ENCODE peak calls at places on chromosomes 7 and 10, in five cellular contexts. One of them, this sample, is unnamed.

GRCh38 chr10:122140941-122141623 is 130.0 kb upstream of the BTBD16 start:
- DNase-seq in right lobe of liver: no peak
- DNase-seq in AG04450: peak
- DNase-seq in psoas muscle: peak
- DNase-seq in mammary epithelial cell: peak
- DNase-seq in this sample: peak

GRCh38 chr10:21171936-21172773 is 275.0 kb upstream of the NEBL start:
- DNase-seq in right lobe of liver: no peak
- DNase-seq in AG04450: no peak
- DNase-seq in psoas muscle: no peak
- DNase-seq in mammary epithelial cell: no peak
- DNase-seq in this sample: no peak

GRCh38 chr7:114439581-114439980 is 25.0 kb downstream of the FOXP2 start:
- DNase-seq in right lobe of liver: no peak
- DNase-seq in AG04450: no peak
- DNase-seq in psoas muscle: no peak
- DNase-seq in mammary epithelial cell: no peak
- DNase-seq in this sample: no peak

GRCh38 chr10:101136007-101136707 is 5.1 kb downstream of the TLX1 start:
- DNase-seq in right lobe of liver: no peak
- DNase-seq in AG04450: no peak
- DNase-seq in psoas muscle: no peak
- DNase-seq in mammary epithelial cell: no peak
- DNase-seq in this sample: no peak

GRCh38 chr10:35005868-35006267 is 84.3 kb downstream of the CUL2 start:
- DNase-seq in right lobe of liver: no peak
- DNase-seq in AG04450: peak
- DNase-seq in psoas muscle: no peak
- DNase-seq in mammary epithelial cell: peak
- DNase-seq in this sample: peak

GRCh38 chr7:13560441-13560840 is 429.0 kb downstream of the ETV1 start:
- DNase-seq in right lobe of liver: no peak
- DNase-seq in AG04450: peak
- DNase-seq in psoas muscle: no peak
- DNase-seq in mammary epithelial cell: peak
- DNase-seq in this sample: no peak

GRCh38 chr7:112202819-112203218 is 3.4 kb downstream of the DOCK4 start:
- DNase-seq in right lobe of liver: peak
- DNase-seq in AG04450: no peak
- DNase-seq in psoas muscle: peak
- DNase-seq in mammary epithelial cell: no peak
- DNase-seq in this sample: no peak

GRCh38 chr10:80529604-80530003 is 8.1 kb upstream of the SH2D4B start:
- DNase-seq in right lobe of liver: no peak
- DNase-seq in AG04450: no peak
- DNase-seq in psoas muscle: peak
- DNase-seq in mammary epithelial cell: no peak
- DNase-seq in this sample: no peak

GRCh38 chr10:60334991-60335390 is 54.7 kb downstream of the ANK3 start:
- DNase-seq in right lobe of liver: no peak
- DNase-seq in AG04450: no peak
- DNase-seq in psoas muscle: no peak
- DNase-seq in mammary epithelial cell: no peak
- DNase-seq in this sample: no peak

GRCh38 chr10:470339-471003 is 219.0 kb downstream of the DIP2C start:
- DNase-seq in right lobe of liver: no peak
- DNase-seq in AG04450: no peak
- DNase-seq in psoas muscle: no peak
- DNase-seq in mammary epithelial cell: no peak
- DNase-seq in this sample: no peak

GRCh38 chr7:34373940-34374339 is 284.1 kb upstream of the NPSR1 start:
- DNase-seq in right lobe of liver: no peak
- DNase-seq in AG04450: no peak
- DNase-seq in psoas muscle: no peak
- DNase-seq in mammary epithelial cell: no peak
- DNase-seq in this sample: no peak

GRCh38 chr10:113566888-113567287 is 14.0 kb downstream of the HABP2 start:
- DNase-seq in right lobe of liver: no peak
- DNase-seq in AG04450: no peak
- DNase-seq in psoas muscle: no peak
- DNase-seq in mammary epithelial cell: no peak
- DNase-seq in this sample: no peak

GRCh38 chr10:31242902-31243301 is 76.1 kb upstream of the ZEB1 start:
- DNase-seq in right lobe of liver: no peak
- DNase-seq in AG04450: peak
- DNase-seq in psoas muscle: no peak
- DNase-seq in mammary epithelial cell: peak
- DNase-seq in this sample: peak

GRCh38 chr7:107803009-107803581 is at the start of gene SLC26A3:
- DNase-seq in right lobe of liver: no peak
- DNase-seq in AG04450: no peak
- DNase-seq in psoas muscle: no peak
- DNase-seq in mammary epithelial cell: no peak
- DNase-seq in this sample: no peak

GRCh38 chr7:27605689-27606269 is 56.9 kb downstream of the HIBADH start:
- DNase-seq in right lobe of liver: no peak
- DNase-seq in AG04450: no peak
- DNase-seq in psoas muscle: no peak
- DNase-seq in mammary epithelial cell: peak
- DNase-seq in this sample: peak

GRCh38 chr10:49700211-49700610 is 20.8 kb downstream of the C10orf53 start:
- DNase-seq in right lobe of liver: no peak
- DNase-seq in AG04450: no peak
- DNase-seq in psoas muscle: no peak
- DNase-seq in mammary epithelial cell: no peak
- DNase-seq in this sample: no peak

GRCh38 chr7:100632951-100633717 is 8.2 kb downstream of the TFR2 start:
- DNase-seq in right lobe of liver: no peak
- DNase-seq in AG04450: no peak
- DNase-seq in psoas muscle: peak
- DNase-seq in mammary epithelial cell: peak
- DNase-seq in this sample: peak

GRCh38 chr10:93859049-93859655 is 34.6 kb upstream of the SLC35G1 start:
- DNase-seq in right lobe of liver: no peak
- DNase-seq in AG04450: no peak
- DNase-seq in psoas muscle: no peak
- DNase-seq in mammary epithelial cell: no peak
- DNase-seq in this sample: peak

GRCh38 chr7:143256325-143256724 is 6.9 kb upstream of the GSTK1 start:
- DNase-seq in right lobe of liver: no peak
- DNase-seq in AG04450: no peak
- DNase-seq in psoas muscle: no peak
- DNase-seq in mammary epithelial cell: no peak
- DNase-seq in this sample: no peak
- TF ChIP-seq CTCF in right lobe of liver: peak
- TF ChIP-seq CTCF in AG04450: no peak
- TF ChIP-seq CTCF in psoas muscle: no peak
- TF ChIP-seq CTCF in mammary epithelial cell: peak
- TF ChIP-seq CTCF in this sample: no peak

GRCh38 chr10:69434169-69434568 is 17.1 kb upstream of the TSPAN15 start:
- DNase-seq in right lobe of liver: no peak
- DNase-seq in AG04450: no peak
- DNase-seq in psoas muscle: no peak
- DNase-seq in mammary epithelial cell: no peak
- DNase-seq in this sample: no peak
- H3K27ac ChIP-seq in right lobe of liver: no peak
- H3K27ac ChIP-seq in AG04450: no peak
- H3K27ac ChIP-seq in psoas muscle: no peak
- H3K27ac ChIP-seq in mammary epithelial cell: no peak
- H3K27ac ChIP-seq in this sample: no peak

GRCh38 chr7:130734525-130735272 is 692 bp upstream of the KLF14 start:
- DNase-seq in right lobe of liver: no peak
- DNase-seq in AG04450: no peak
- DNase-seq in psoas muscle: no peak
- DNase-seq in mammary epithelial cell: peak
- DNase-seq in this sample: no peak

GRCh38 chr7:130733866-130734524 is at the start of gene KLF14:
- DNase-seq in right lobe of liver: peak
- DNase-seq in AG04450: no peak
- DNase-seq in psoas muscle: peak
- DNase-seq in mammary epithelial cell: peak
- DNase-seq in this sample: peak

GRCh38 chr7:130735273-130735716 is 1.3 kb upstream of the KLF14 start:
- DNase-seq in right lobe of liver: no peak
- DNase-seq in AG04450: no peak
- DNase-seq in psoas muscle: no peak
- DNase-seq in mammary epithelial cell: no peak
- DNase-seq in this sample: no peak

GRCh38 chr7:130736298-130736900 is 2.4 kb upstream of the KLF14 start:
- DNase-seq in right lobe of liver: no peak
- DNase-seq in AG04450: no peak
- DNase-seq in psoas muscle: no peak
- DNase-seq in mammary epithelial cell: no peak
- DNase-seq in this sample: no peak

DNA sequence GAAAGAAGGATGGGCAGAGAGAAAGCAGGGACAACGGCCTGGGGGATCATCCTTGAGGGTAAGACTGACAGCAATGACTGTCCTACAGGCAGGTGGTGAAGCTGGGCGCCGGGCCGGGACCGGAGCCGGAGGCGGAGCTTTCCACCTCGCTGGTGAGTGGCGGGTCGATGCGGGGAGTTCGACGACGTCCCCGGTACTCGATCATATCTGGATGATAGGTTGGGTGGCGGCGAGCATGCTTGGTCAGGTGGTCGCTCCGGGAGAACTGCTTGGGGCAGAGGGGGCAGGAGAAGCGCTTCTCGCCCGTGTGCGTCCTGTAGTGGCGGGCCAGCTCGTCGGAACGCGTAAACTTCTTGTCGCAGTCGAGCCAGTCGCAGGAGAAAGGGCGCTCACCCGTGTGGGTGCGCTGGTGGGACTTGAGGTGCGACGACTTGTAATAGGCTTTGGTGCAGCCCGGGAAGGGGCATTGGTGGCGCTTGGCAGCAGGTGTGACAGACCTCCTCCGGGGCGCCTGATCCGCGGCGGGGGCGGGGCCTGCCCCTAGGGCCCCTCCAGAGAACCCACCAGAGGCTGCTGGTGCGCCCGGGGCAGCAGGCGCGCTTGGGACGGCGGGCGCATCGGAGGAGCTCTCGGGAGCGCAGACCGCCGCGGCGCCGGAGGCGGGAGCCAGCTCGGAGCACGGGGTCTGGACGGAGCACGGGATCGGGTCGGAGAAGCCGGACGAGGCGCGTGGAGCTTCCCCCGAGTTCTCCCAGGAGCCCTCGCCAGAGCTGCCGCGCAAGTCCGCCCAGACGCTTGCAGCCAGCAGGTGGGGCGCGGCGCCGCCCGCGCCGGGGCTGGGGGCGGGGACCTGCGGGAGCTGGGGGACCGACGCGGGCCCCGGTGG is 784 bp downstream of the KLF14 start:
- DNase-seq in right lobe of liver: peak
- DNase-seq in AG04450: no peak
- DNase-seq in psoas muscle: peak
- DNase-seq in mammary epithelial cell: no peak
- DNase-seq in this sample: peak
- TF ChIP-seq CTCF in right lobe of liver: no peak
- TF ChIP-seq CTCF in AG04450: no peak
- TF ChIP-seq CTCF in psoas muscle: no peak
- TF ChIP-seq CTCF in mammary epithelial cell: no peak
- TF ChIP-seq CTCF in this sample: peak

GRCh38 chr7:4687956-4688355 is 5.9 kb downstream of the FOXK1 start:
- DNase-seq in right lobe of liver: no peak
- DNase-seq in AG04450: no peak
- DNase-seq in psoas muscle: no peak
- DNase-seq in mammary epithelial cell: no peak
- DNase-seq in this sample: no peak

GRCh38 chr7:4692055-4692454 is 10.0 kb downstream of the FOXK1 start:
- DNase-seq in right lobe of liver: no peak
- DNase-seq in AG04450: no peak
- DNase-seq in psoas muscle: no peak
- DNase-seq in mammary epithelial cell: no peak
- DNase-seq in this sample: no peak

GRCh38 chr7:4690953-4691856 is 9.1 kb downstream of the FOXK1 start:
- DNase-seq in right lobe of liver: no peak
- DNase-seq in AG04450: no peak
- DNase-seq in psoas muscle: no peak
- DNase-seq in mammary epithelial cell: no peak
- DNase-seq in this sample: no peak

GRCh38 chr7:4689151-4689550 is 7.1 kb downstream of the FOXK1 start:
- DNase-seq in right lobe of liver: peak
- DNase-seq in AG04450: no peak
- DNase-seq in psoas muscle: peak
- DNase-seq in mammary epithelial cell: no peak
- DNase-seq in this sample: no peak

GRCh38 chr7:4689668-4690067 is 7.6 kb downstream of the FOXK1 start:
- DNase-seq in right lobe of liver: no peak
- DNase-seq in AG04450: no peak
- DNase-seq in psoas muscle: no peak
- DNase-seq in mammary epithelial cell: no peak
- DNase-seq in this sample: no peak
- H3K27ac ChIP-seq in right lobe of liver: no peak
- H3K27ac ChIP-seq in AG04450: no peak
- H3K27ac ChIP-seq in psoas muscle: peak
- H3K27ac ChIP-seq in mammary epithelial cell: no peak
- H3K27ac ChIP-seq in this sample: peak

GRCh38 chr7:48429117-48429516 is 257.9 kb downstream of the ABCA13 start:
- DNase-seq in right lobe of liver: no peak
- DNase-seq in AG04450: no peak
- DNase-seq in psoas muscle: no peak
- DNase-seq in mammary epithelial cell: no peak
- DNase-seq in this sample: no peak
- TF ChIP-seq CTCF in right lobe of liver: no peak
- TF ChIP-seq CTCF in AG04450: no peak
- TF ChIP-seq CTCF in psoas muscle: no peak
- TF ChIP-seq CTCF in mammary epithelial cell: no peak
- TF ChIP-seq CTCF in this sample: no peak

DNA sequence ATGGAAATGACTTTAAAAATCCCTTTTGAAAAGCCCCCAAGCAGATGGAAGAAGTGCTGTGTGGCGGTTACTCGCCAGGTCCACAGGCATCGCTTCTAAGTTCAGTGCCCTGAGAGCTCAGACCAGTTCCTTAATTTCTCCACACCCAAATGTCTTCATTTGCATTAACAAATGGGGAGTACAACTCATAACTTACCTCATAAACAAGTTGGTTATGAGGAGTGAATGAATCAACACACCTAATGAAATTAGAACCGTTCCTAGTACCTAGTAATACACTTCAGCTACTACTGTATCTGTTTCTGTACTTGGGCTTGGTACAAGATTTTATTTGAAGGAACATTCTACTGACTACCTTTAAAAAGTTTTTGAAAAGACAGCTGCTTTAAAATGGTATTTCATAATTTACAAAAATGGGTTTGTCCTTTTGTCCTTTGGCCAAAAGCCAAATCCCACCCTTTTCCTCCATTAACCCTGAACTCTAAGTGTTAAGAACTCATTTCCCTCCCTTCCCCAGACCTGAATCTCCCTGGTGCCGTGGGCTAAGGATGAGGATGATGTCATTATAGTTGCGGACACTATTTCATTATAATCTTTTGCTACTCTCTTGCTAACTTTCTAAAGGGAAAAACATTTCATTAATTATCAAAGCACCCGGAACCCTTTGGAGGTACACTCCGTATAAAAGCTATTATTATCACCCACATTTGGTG is 221.5 kb upstream of the CELF2 start:
- DNase-seq in right lobe of liver: no peak
- DNase-seq in AG04450: no peak
- DNase-seq in psoas muscle: no peak
- DNase-seq in mammary epithelial cell: no peak
- DNase-seq in this sample: no peak
- H3K27ac ChIP-seq in right lobe of liver: no peak
- H3K27ac ChIP-seq in AG04450: no peak
- H3K27ac ChIP-seq in psoas muscle: peak
- H3K27ac ChIP-seq in mammary epithelial cell: peak
- H3K27ac ChIP-seq in this sample: no peak